ENCODE peak calls at places on chromosomes 4 and X, in six cellular contexts. C is mesenchymal stem cell, K is H9, I is A549, F is ascending aorta, Y is HCT116. X is an unnamed sample.
A peak's percentile ranks its signal among the peaks of the same experiment; 100 is the strongest.

GRCh38 chr4:103996059-103996458 is 276.3 kb upstream of the TACR3 start:
- DNase-seq in C (peak; percentile 66), K (no peak), I (peak; percentile 36), F (no peak), Y (peak; percentile 56), X (peak; percentile 49)

GRCh38 chr4:55181606-55182005 is 56.2 kb upstream of the KDR start:
- DNase-seq in C (peak; percentile 62), K (no peak), I (no peak), F (no peak), Y (no peak), X (no peak)

GRCh38 chr4:38762560-38762959 is 20.2 kb downstream of the TLR10 start:
- DNase-seq in C (no peak), K (no peak), I (no peak), F (no peak), Y (no peak), X (no peak)

GRCh38 chr4:182536221-182536620 is 293.0 kb downstream of the TENM3 start:
- DNase-seq in C (no peak), K (no peak), I (no peak), F (no peak), Y (no peak), X (no peak)

GRCh38 chr4:98657531-98658286 is 702 bp downstream of the TSPAN5 start:
- DNase-seq in C (peak; percentile 81), K (peak; percentile 68), I (peak; percentile 48), F (peak; percentile 70), Y (no peak), X (peak; percentile 53)

GRCh38 chr4:158809611-158810486 is 41.0 kb downstream of the FNIP2 start:
- DNase-seq in C (peak; percentile 93), K (no peak), I (peak; percentile 52), F (no peak), Y (peak; percentile 6), X (peak; percentile 66)

GRCh38 chr4:157045507-157046127 is 30.3 kb upstream of the GLRB start:
- DNase-seq in C (peak; percentile 81), K (peak; percentile 42), I (peak; percentile 54), F (no peak), Y (peak; percentile 46), X (peak; percentile 70)

GRCh38 chr4:39820186-39820585 is 122.2 kb downstream of the UBE2K start:
- DNase-seq in C (no peak), K (peak; percentile 41), I (no peak), F (no peak), Y (no peak), X (no peak)

GRCh38 chr4:93617596-93617995 is 211.0 kb upstream of the ATOH1 start:
- DNase-seq in C (no peak), K (no peak), I (no peak), F (no peak), Y (no peak), X (no peak)

GRCh38 chrX:100662153-100662552 is 18.2 kb downstream of the SRPX2 start:
- DNase-seq in C (no peak), K (no peak), I (no peak), F (no peak), Y (no peak), X (no peak)

GRCh38 chrX:100662791-100663190 is 18.8 kb downstream of the SRPX2 start:
- DNase-seq in C (peak; percentile 91), K (no peak), I (no peak), F (no peak), Y (no peak), X (no peak)

GRCh38 chrX:100658936-100659335 is 14.9 kb downstream of the SRPX2 start:
- DNase-seq in C (peak; percentile 27), K (no peak), I (no peak), F (no peak), Y (no peak), X (no peak)

GRCh38 chrX:100663651-100664050 is 19.7 kb downstream of the SRPX2 start:
- DNase-seq in C (no peak), K (no peak), I (no peak), F (no peak), Y (no peak), X (peak; percentile 42)

GRCh38 chrX:100659431-100660137 is 15.6 kb downstream of the SRPX2 start:
- DNase-seq in C (peak; percentile 53), K (no peak), I (no peak), F (no peak), Y (no peak), X (no peak)
- H3K4me1 ChIP-seq in C (no peaks in the 10 kb centered on the region), K (no peaks in the 10 kb centered on the region), I (no peaks in the 10 kb centered on the region), F (no peaks in the 10 kb centered on the region), Y (peaks cover 2% of the 10 kb centered on the region), X (no peaks in the 10 kb centered on the region)

GRCh38 chr4:106126062-106126461 is 189.9 kb downstream of the TBCK start:
- DNase-seq in C (no peak), K (no peak), I (no peak), F (no peak), Y (no peak), X (no peak)
- H3K4me1 ChIP-seq in C (no peaks in the 10 kb centered on the region), K (no peaks in the 10 kb centered on the region), I (no peaks in the 10 kb centered on the region), F (no peaks in the 10 kb centered on the region), Y (no peaks in the 10 kb centered on the region), X (peaks cover 10% of the 10 kb centered on the region)

DNA sequence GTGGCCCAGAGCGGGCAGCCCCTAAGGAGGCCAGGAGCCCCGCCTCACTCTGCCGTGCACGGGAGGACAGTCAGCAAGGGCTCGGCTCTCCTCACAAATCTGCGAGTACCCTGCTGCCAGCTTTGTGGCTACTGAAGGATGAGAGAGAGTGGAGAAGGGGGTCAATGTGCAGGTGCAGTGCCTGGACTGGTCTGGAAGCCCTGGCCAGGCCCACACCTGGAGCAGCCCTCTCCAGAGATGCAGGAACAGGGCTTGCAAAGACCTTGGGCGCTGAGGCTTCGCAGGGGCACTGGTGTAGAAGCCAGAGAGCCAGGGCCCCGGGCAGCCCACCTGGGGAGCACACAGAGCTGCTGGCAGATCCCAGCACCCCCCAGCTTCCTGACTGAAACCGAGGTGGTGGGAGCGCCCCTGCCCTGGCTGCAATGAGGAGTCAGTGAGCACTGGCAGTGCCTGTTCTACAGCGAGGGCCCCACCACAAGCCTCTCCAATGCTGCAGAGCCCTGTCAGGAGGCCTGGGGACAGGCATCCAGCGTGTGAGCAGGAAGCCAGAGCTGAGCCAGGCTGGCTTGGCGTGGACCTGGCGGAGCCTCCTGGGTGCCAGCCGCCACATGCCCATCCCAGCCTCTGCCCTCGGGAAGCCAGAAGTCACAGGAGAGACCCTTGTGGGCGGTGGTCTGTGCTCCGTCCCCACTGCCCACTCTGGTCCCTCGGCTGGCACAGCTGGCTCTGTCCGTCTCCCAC is 3.9 kb downstream of the SPON2 start:
- DNase-seq in C (no peak), K (no peak), I (no peak), F (no peak), Y (no peak), X (no peak)
- H3K4me1 ChIP-seq in C (peaks cover 53% of the 10 kb centered on the region), K (no peaks in the 10 kb centered on the region), I (peaks cover 13% of the 10 kb centered on the region), F (peaks cover 8% of the 10 kb centered on the region), Y (peaks cover 16% of the 10 kb centered on the region), X (no peaks in the 10 kb centered on the region)

GRCh38 chr4:88597970-88598369 is 5.7 kb downstream of the HERC3 start:
- DNase-seq in C (no peak), K (no peak), I (no peak), F (no peak), Y (no peak), X (no peak)
- H3K4me1 ChIP-seq in C (peaks cover 2% of the 10 kb centered on the region), K (peaks cover 5% of the 10 kb centered on the region), I (peaks cover 11% of the 10 kb centered on the region), F (no peaks in the 10 kb centered on the region), Y (peaks cover 10% of the 10 kb centered on the region), X (peaks cover 44% of the 10 kb centered on the region)

DNA sequence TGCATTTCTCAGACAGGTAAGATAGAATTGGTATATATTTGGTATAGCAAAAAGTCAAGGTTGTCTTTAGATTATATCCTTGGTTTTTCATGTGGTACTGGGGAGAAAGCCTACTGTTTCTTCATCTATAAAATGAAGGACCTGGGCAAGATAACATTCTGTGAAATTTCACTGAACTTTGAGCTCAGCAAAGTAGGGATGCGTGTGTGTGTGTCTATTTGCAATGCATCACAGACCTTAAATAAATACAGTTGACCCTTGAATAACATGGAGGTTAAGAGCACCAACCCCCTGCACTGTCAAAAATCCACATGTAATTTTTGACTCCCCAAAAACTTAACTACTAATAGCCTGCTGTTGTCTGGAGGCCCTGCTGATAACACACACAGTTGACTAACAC is 25.2 kb downstream of the TET2 start:
- DNase-seq in C (no peak), K (no peak), I (no peak), F (no peak), Y (no peak), X (no peak)
- H3K4me1 ChIP-seq in C (no peaks in the 10 kb centered on the region), K (no peaks in the 10 kb centered on the region), I (no peaks in the 10 kb centered on the region), F (no peaks in the 10 kb centered on the region), Y (no peaks in the 10 kb centered on the region), X (no peaks in the 10 kb centered on the region)

GRCh38 chr4:41433361-41433760 is 104.6 kb upstream of the LIMCH1 start:
- DNase-seq in C (no peak), K (no peak), I (no peak), F (no peak), Y (no peak), X (no peak)

GRCh38 chr4:41435509-41435908 is 102.4 kb upstream of the LIMCH1 start:
- DNase-seq in C (no peak), K (no peak), I (no peak), F (no peak), Y (no peak), X (no peak)

GRCh38 chr4:41436365-41437263 is 101.3 kb upstream of the LIMCH1 start:
- DNase-seq in C (no peak), K (no peak), I (no peak), F (no peak), Y (no peak), X (no peak)

GRCh38 chr4:41438564-41438963 is 99.4 kb upstream of the LIMCH1 start:
- DNase-seq in C (peak; percentile 56), K (no peak), I (peak; percentile 33), F (no peak), Y (no peak), X (peak; percentile 8)

GRCh38 chr4:41437264-41437566 is 100.7 kb upstream of the LIMCH1 start:
- DNase-seq in C (peak; percentile 48), K (no peak), I (no peak), F (no peak), Y (no peak), X (no peak)
- H3K4me1 ChIP-seq in C (peaks cover 3% of the 10 kb centered on the region), K (peaks cover 9% of the 10 kb centered on the region), I (peaks cover 85% of the 10 kb centered on the region), F (peaks cover 10% of the 10 kb centered on the region), Y (no peaks in the 10 kb centered on the region), X (no peaks in the 10 kb centered on the region)

GRCh38 chr4:139917896-139918295 is 236.1 kb downstream of the MAML3 start:
- DNase-seq in C (no peak), K (no peak), I (no peak), F (no peak), Y (no peak), X (no peak)
- H3K4me1 ChIP-seq in C (peaks cover 16% of the 10 kb centered on the region), K (peaks cover 5% of the 10 kb centered on the region), I (peaks cover 71% of the 10 kb centered on the region), F (peaks cover 3% of the 10 kb centered on the region), Y (no peaks in the 10 kb centered on the region), X (no peaks in the 10 kb centered on the region)

GRCh38 chrX:9622128-9622527 is 143.5 kb downstream of the GPR143 start:
- DNase-seq in C (no peak), K (no peak), I (no peak), F (no peak), Y (no peak), X (no peak)
- H3K4me1 ChIP-seq in C (peaks cover 5% of the 10 kb centered on the region), K (peaks cover 2% of the 10 kb centered on the region), I (no peaks in the 10 kb centered on the region), F (no peaks in the 10 kb centered on the region), Y (no peaks in the 10 kb centered on the region), X (no peaks in the 10 kb centered on the region)

DNA sequence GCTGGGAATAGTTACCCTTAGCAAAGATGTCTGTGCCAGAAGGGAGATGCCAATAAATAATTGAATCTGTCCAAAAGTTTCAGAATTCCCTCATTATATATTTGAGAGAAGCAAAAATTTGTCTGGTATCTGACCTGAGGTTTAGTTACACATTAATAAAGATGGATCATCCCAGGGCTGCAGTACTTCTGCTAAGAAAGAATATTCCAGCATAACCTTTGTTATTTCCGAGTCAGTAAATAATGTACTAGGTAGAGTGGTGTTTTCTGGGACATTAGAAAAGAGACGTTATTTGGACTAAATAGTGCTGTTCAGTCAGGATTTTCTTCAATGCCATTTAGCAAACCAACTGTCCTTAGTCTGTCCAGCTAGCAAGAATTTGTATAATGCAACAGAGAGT is 26.5 kb downstream of the ADD1 start:
- DNase-seq in C (no peak), K (no peak), I (no peak), F (no peak), Y (no peak), X (no peak)
- H3K4me1 ChIP-seq in C (peaks cover 21% of the 10 kb centered on the region), K (peaks cover 2% of the 10 kb centered on the region), I (peaks cover 25% of the 10 kb centered on the region), F (peaks cover 18% of the 10 kb centered on the region), Y (peaks cover 8% of the 10 kb centered on the region), X (no peaks in the 10 kb centered on the region)